ENCODE peak calls at places on chromosomes 16 and 17, in four cellular contexts. N is NCI-H1092; I is left ventricle myocardium inferior; A is CD8-positive, alpha-beta memory T cell. P is an unnamed sample.

GRCh38 chr16:60206511-60206910 is 1472.4 kb upstream of the GOT2 start:
- DNase-seq in I (no peak), N (no peak), A (no peak), P (no peak)

GRCh38 chr16:4570688-4571321 is 14.7 kb downstream of the C16orf96 start:
- DNase-seq in N (no peak), I (no peak), A (no peak), P (no peak)

GRCh38 chr16:4615389-4616046 is 830 bp upstream of the UBALD1 start:
- DNase-seq in A (peak; percentile 56), N (no peak), I (peak; percentile 36), P (peak; percentile 61)

GRCh38 chr16:52123063-52123839 is 423.7 kb downstream of the TOX3 start:
- DNase-seq in N (no peak), I (no peak), A (no peak), P (no peak)

GRCh38 chr17:37092041-37092440 is 143.3 kb downstream of the AATF start:
- DNase-seq in A (no peak), I (no peak), N (no peak), P (no peak)

GRCh38 chr17:41463746-41464145 is 3.4 kb downstream of the KRT32 start:
- DNase-seq in I (no peak), N (no peak), A (no peak), P (no peak)

GRCh38 chr16:483351-484075 is 44.0 kb upstream of the CAPN15 start:
- DNase-seq in A (no peak), N (no peak), I (no peak), P (no peak)

GRCh38 chr16:67169642-67170167 is 633 bp upstream of the NOL3 start:
- DNase-seq in A (no peak), N (no peak), I (no peak), P (no peak)

GRCh38 chr17:74125160-74125559 is 78.3 kb upstream of the RPL38 start:
- DNase-seq in A (no peak), N (no peak), I (no peak), P (no peak)

GRCh38 chr17:74671031-74671771 is 41.5 kb downstream of the CD300LF start:
- DNase-seq in A (peak; percentile 76), I (peak; percentile 81), N (no peak), P (peak; percentile 24)

GRCh38 chr17:58741121-58741625 is 14.5 kb upstream of the PPM1E start:
- DNase-seq in I (no peak), N (no peak), A (no peak), P (no peak)

GRCh38 chr17:34259151-34259550 is 4.1 kb downstream of the CCL2 start:
- DNase-seq in I (no peak), A (no peak), N (no peak), P (no peak)

GRCh38 chr17:13563916-13564315 is 37.8 kb downstream of the HS3ST3A1 start:
- DNase-seq in A (no peak), I (no peak), N (no peak), P (no peak)

GRCh38 chr17:82913304-82914043 is 73.7 kb upstream of the ZNF750 start:
- DNase-seq in I (no peak), N (no peak), A (no peak), P (no peak)

GRCh38 chr17:74605361-74605760 is 13.3 kb upstream of the CD300LD start:
- DNase-seq in N (no peak), A (no peak), I (peak; percentile 62), P (peak; percentile 52)

GRCh38 chr16:86798247-86799041 is 220.1 kb downstream of the FOXL1 start:
- DNase-seq in A (no peak), N (no peak), I (no peak), P (no peak)

GRCh38 chr17:72419866-72420774 is 299.3 kb downstream of the SOX9 start:
- DNase-seq in I (no peak), A (no peak), N (no peak), P (peak; percentile 21)

GRCh38 chr17:15944720-15945492 is at the start of gene ADORA2B:
- DNase-seq in N (peak; percentile 33), A (peak; percentile 54), I (peak; percentile 58), P (no peak)

P was measured in uterus.